ENCODE peak calls at places on chromosome 5, in seven cellular contexts. D is H1, G is left lung, I is A549, A is foreskin keratinocyte, J is GM23248, Q is mesendoderm. N is an unnamed sample.
A peak's percentile ranks its signal among the peaks of the same experiment; 100 is the strongest.

GRCh38 chr5:146633273-146633672 is 117.3 kb upstream of the GPR151 start:
- DNase-seq in G (no peak), Q (no peak), I (no peak), D (no peak), J (no peak), A (no peak), N (no peak)

GRCh38 chr5:74801197-74801596 is 34.1 kb downstream of the NSA2 start:
- DNase-seq in J (no peak), A (no peak), I (no peak), G (no peak), Q (no peak), D (no peak), N (no peak)

GRCh38 chr5:139797856-139798510 is 2.4 kb downstream of the PSD2 start:
- DNase-seq in I (no peak), A (no peak), D (no peak), G (no peak), J (no peak), Q (no peak), N (no peak)

GRCh38 chr5:150036513-150036912 is 36.0 kb downstream of the HMGXB3 start:
- DNase-seq in G (no peak), A (peak; percentile 98), Q (no peak), D (no peak), J (peak; percentile 99), I (peak; percentile 73), N (no peak)

GRCh38 chr5:150765789-150766149 is 7.0 kb upstream of the DCTN4 start:
- DNase-seq in I (no peak), A (no peak), J (no peak), D (no peak), G (no peak), Q (no peak), N (no peak)

GRCh38 chr5:179821298-179822058 is 773 bp downstream of the SQSTM1 start:
- DNase-seq in G (peak; percentile 97), D (no peak), I (peak; percentile 92), Q (peak; percentile 90), J (peak; percentile 98), A (peak; percentile 60), N (peak; percentile 96)

GRCh38 chr5:140236896-140237598 is 62.1 kb downstream of the CYSTM1 start:
- DNase-seq in D (no peak), I (no peak), J (no peak), Q (no peak), G (no peak), A (peak; percentile 67), N (no peak)

GRCh38 chr5:92641031-92641962 is 939.7 kb downstream of the NR2F1-AS1 start:
- DNase-seq in G (no peak), I (peak; percentile 84), Q (no peak), J (peak; percentile 56), A (no peak), D (no peak), N (no peak)

GRCh38 chr5:135715267-135716050 is 119.0 kb upstream of the SLC25A48 start:
- DNase-seq in I (no peak), D (no peak), J (no peak), G (no peak), A (no peak), Q (peak; percentile 83), N (no peak)

GRCh38 chr5:115214541-115214940 is 44.8 kb upstream of the TRIM36 start:
- DNase-seq in D (no peak), A (no peak), Q (no peak), J (no peak), I (no peak), G (no peak), N (no peak)

GRCh38 chr5:128254789-128255188 is 171.2 kb downstream of the SLC12A2 start:
- DNase-seq in G (no peak), J (no peak), D (no peak), Q (peak; percentile 44), A (no peak), I (no peak), N (no peak)

GRCh38 chr5:67623078-67623477 is 426.5 kb upstream of the CD180 start:
- DNase-seq in Q (no peak), D (no peak), G (no peak), J (no peak), I (no peak), A (no peak), N (no peak)

GRCh38 chr5:16412556-16412955 is 53.0 kb downstream of the ZNF622 start:
- DNase-seq in D (no peak), A (peak; percentile 14), Q (no peak), G (no peak), J (peak; percentile 26), I (no peak), N (no peak)

GRCh38 chr5:68406767-68407232 is 191.2 kb downstream of the PIK3R1 start:
- DNase-seq in D (no peak), A (no peak), J (no peak), Q (no peak), I (peak; percentile 51), G (no peak), N (peak; percentile 29)

GRCh38 chr5:123444016-123444415 is 20.8 kb upstream of the CEP120 start:
- DNase-seq in I (no peak), J (no peak), D (no peak), Q (no peak), G (no peak), A (no peak), N (no peak)

GRCh38 chr5:135013947-135014570 is 20.0 kb downstream of the PITX1 start:
- DNase-seq in I (no peak), G (no peak), Q (no peak), A (no peak), D (no peak), J (peak; percentile 49), N (peak; percentile 81)

GRCh38 chr5:10077721-10078551 is 171.8 kb downstream of the ATPSCKMT start:
- DNase-seq in D (no peak), G (no peak), J (peak; percentile 90), A (no peak), Q (no peak), I (no peak), N (no peak)

GRCh38 chr5:172671091-172671490 is 30.0 kb downstream of the NEURL1B start:
- DNase-seq in G (no peak), A (no peak), D (no peak), Q (no peak), I (no peak), J (no peak), N (no peak)

DNA sequence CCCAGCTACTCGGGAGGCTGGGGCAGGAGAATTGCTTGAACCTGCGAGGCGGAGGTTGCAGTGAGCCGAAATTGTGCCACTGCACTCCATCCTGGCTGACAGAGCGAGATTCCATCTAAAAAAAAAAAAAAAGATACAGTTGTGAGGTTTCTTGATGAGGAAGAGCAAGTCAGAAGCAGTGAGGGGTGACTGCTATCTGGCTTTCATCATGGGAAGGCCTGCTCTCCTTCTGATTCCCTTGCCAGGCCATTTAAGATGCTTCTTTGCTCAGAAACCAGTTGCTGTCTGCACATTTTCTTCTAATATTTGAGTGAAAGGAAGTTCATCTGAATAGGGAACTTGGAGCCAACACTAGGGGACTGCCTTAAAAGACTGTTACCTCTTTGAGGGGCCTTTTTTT is 201.9 kb downstream of the ARHGAP26 start:
- DNase-seq in D (no peak), A (no peak), J (no peak), Q (no peak), I (no peak), G (no peak), N (no peak)
- H3K4me1 ChIP-seq in D (no peaks in the 10 kb centered on the region), A (peaks cover 9% of the 10 kb centered on the region), J (peaks cover 3% of the 10 kb centered on the region), Q (no peaks in the 10 kb centered on the region), I (peaks cover 5% of the 10 kb centered on the region), G (no peaks in the 10 kb centered on the region), N (no peaks in the 10 kb centered on the region)

DNA sequence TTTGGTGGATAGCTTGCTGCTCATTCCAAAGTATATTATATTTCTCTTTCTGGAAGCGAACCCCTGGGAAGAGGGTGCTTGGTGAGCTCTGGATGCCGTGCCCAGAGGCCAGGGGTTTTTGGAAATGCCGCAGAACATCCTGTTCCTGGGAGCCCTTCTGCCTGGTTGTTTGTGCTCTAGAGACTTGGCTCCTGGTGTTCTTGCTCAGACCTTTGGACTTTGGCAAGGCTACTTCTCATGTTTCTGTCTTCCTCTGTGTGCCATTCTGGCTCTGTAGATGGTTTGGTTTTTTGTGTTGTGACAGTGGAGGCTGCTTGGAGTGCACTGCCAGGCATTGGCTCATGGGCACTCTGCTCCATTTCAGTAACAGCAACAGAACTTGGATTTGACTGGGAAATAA is 94.4 kb downstream of the PCSK1 start:
- DNase-seq in G (no peak), I (no peak), J (peak; percentile 66), Q (no peak), D (no peak), A (no peak), N (peak; percentile 75)
- H3K4me1 ChIP-seq in G (no peaks in the 10 kb centered on the region), I (peaks cover 39% of the 10 kb centered on the region), J (peaks cover 66% of the 10 kb centered on the region), Q (no peaks in the 10 kb centered on the region), D (no peaks in the 10 kb centered on the region), A (peaks cover 10% of the 10 kb centered on the region), N (peaks cover 21% of the 10 kb centered on the region)

GRCh38 chr5:56856779-56857178 is 41.4 kb downstream of the MAP3K1 start:
- DNase-seq in Q (no peak), I (no peak), D (no peak), J (no peak), G (no peak), A (no peak), N (no peak)
- H3K4me1 ChIP-seq in Q (peaks cover 3% of the 10 kb centered on the region), I (peaks cover 9% of the 10 kb centered on the region), D (no peaks in the 10 kb centered on the region), J (no peaks in the 10 kb centered on the region), G (peaks cover 14% of the 10 kb centered on the region), A (no peaks in the 10 kb centered on the region), N (peaks cover 49% of the 10 kb centered on the region)

GRCh38 chr5:170284231-170284630 is 13.3 kb downstream of the LCP2 start:
- DNase-seq in D (no peak), G (no peak), I (no peak), J (no peak), A (no peak), Q (no peak), N (no peak)
- H3K4me1 ChIP-seq in D (peaks cover 12% of the 10 kb centered on the region), G (peaks cover 21% of the 10 kb centered on the region), I (no peaks in the 10 kb centered on the region), J (no peaks in the 10 kb centered on the region), A (no peaks in the 10 kb centered on the region), Q (peaks cover 10% of the 10 kb centered on the region), N (peaks cover 21% of the 10 kb centered on the region)

GRCh38 chr5:72307968-72308852 is 11.8 kb downstream of the MRPS27 start:
- DNase-seq in D (peak; percentile 89), J (peak; percentile 100), Q (peak; percentile 97), I (peak; percentile 98), G (peak; percentile 98), A (peak; percentile 88), N (peak; percentile 98)
- H3K4me1 ChIP-seq in D (no peaks in the 10 kb centered on the region), J (peaks cover 7% of the 10 kb centered on the region), Q (no peaks in the 10 kb centered on the region), I (peaks cover 24% of the 10 kb centered on the region), G (peaks cover 2% of the 10 kb centered on the region), A (no peaks in the 10 kb centered on the region), N (peaks cover 38% of the 10 kb centered on the region)

DNA sequence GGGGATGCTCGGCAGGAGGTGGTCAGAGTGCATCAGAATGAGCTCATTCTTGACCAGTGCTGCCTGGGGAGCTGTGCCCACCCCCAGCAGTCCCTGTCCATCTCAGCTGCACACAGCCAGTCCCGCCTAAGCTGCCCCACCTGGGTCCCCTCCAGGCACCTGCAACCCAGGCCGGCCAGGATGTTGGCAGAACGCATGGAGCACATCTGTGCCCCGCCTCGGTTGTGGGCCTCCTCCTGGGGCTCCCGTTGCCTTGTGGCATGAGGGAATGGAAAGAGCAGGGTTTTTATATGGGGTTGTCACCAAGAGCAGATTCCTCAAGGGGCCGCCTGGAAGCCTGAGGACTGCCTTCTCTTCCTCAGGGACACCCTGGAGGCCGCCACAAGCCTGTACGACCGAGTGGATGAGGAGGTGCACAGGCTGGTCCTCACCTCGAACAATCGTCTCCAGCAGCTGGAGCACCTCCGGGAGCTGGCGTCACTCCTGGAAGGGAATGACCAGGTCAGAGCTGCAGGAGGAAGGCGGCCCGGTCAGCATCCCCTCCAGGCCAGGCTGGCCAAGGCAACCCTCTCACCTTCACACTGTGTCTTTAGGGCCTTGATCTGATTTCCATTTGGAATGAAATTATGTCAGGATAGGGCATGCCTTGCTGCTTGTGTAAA is 34.8 kb upstream of the LRRC14B start:
- DNase-seq in J (no peak), Q (no peak), I (no peak), D (no peak), G (no peak), A (no peak), N (no peak)
- H3K4me1 ChIP-seq in J (peaks cover 8% of the 10 kb centered on the region), Q (no peaks in the 10 kb centered on the region), I (no peaks in the 10 kb centered on the region), D (no peaks in the 10 kb centered on the region), G (no peaks in the 10 kb centered on the region), A (no peaks in the 10 kb centered on the region), N (no peaks in the 10 kb centered on the region)

GRCh38 chr5:178234121-178234752 is 1.6 kb upstream of the PHYKPL start:
- DNase-seq in I (no peak), J (no peak), D (no peak), A (no peak), Q (no peak), G (no peak), N (no peak)
- H3K4me1 ChIP-seq in I (peaks cover 18% of the 10 kb centered on the region), J (peaks cover 15% of the 10 kb centered on the region), D (peaks cover 19% of the 10 kb centered on the region), A (peaks cover 4% of the 10 kb centered on the region), Q (peaks cover 2% of the 10 kb centered on the region), G (peaks cover 46% of the 10 kb centered on the region), N (peaks cover 56% of the 10 kb centered on the region)

N was measured in stomach.